ENCODE peak calls at places on chromosomes 12 and 14, in ten cellular contexts. L, P, Z, Q, K, Y, X, N, C and F are unnamed samples.

GRCh38 chr12:5047729-5048128 is 4.0 kb downstream of the KCNA5 start:
- DNase-seq in L (no peak), X (no peak), Q (no peak), P (no peak), N (no peak), Z (no peak), K (no peak), Y (no peak), C (no peak), F (no peak)

GRCh38 chr14:104805326-104805678 is 4.4 kb downstream of the ZBTB42 start:
- DNase-seq in C (peak; percentile 57), L (no peak), Q (peak; percentile 66), X (no peak), Z (peak; percentile 61), P (peak; percentile 48), Y (no peak), K (no peak), N (peak; percentile 89), F (peak; percentile 57)

GRCh38 chr14:24082411-24083080 is 11.2 kb downstream of the CPNE6 start:
- DNase-seq in P (no peak), L (no peak), X (no peak), K (no peak), Y (no peak), Q (no peak), C (no peak), Z (no peak), N (no peak), F (no peak)

GRCh38 chr12:124238886-124239285 is 56.0 kb upstream of the RFLNA start:
- DNase-seq in Q (no peak), Y (no peak), X (peak; percentile 18), N (no peak), P (no peak), K (no peak), Z (no peak), L (no peak), C (peak; percentile 74), F (no peak)

GRCh38 chr14:36052681-36053080 is 123.8 kb downstream of the PTCSC3 start:
- DNase-seq in C (no peak), P (no peak), Z (no peak), X (no peak), L (no peak), N (no peak), Q (no peak), K (no peak), Y (no peak), F (no peak)

GRCh38 chr14:105063041-105063440 is 2.2 kb downstream of the GPR132 start:
- DNase-seq in K (no peak), N (no peak), P (no peak), Z (no peak), L (peak; percentile 70), X (no peak), Q (no peak), C (no peak), Y (no peak), F (no peak)

GRCh38 chr14:73696466-73697390 is 17.5 kb downstream of the PNMA1 start:
- DNase-seq in P (peak; percentile 13), Q (no peak), Y (no peak), N (peak; percentile 84), K (no peak), X (peak; percentile 10), C (no peak), L (no peak), Z (no peak), F (no peak)

GRCh38 chr12:118742426-118742825 is 238.9 kb upstream of the SRRM4 start:
- DNase-seq in Y (no peak), K (no peak), Q (no peak), Z (no peak), N (no peak), L (no peak), X (no peak), C (no peak), P (no peak), F (no peak)

GRCh38 chr14:99687284-99688209 is 3.4 kb downstream of the CYP46A1 start:
- DNase-seq in K (no peak), L (no peak), N (no peak), C (no peak), Q (no peak), X (peak; percentile 19), Z (peak; percentile 31), P (peak; percentile 15), Y (peak; percentile 34), F (no peak)

GRCh38 chr12:8145754-8146415 is 10.9 kb upstream of the ZNF705A start:
- DNase-seq in Z (peak; percentile 24), N (peak; percentile 85), P (no peak), X (no peak), Q (peak; percentile 63), L (no peak), K (peak; percentile 50), C (no peak), Y (no peak), F (peak; percentile 34)

GRCh38 chr12:70555081-70555480 is 82.1 kb downstream of the PTPRB start:
- DNase-seq in K (no peak), X (no peak), Z (no peak), P (no peak), C (no peak), Y (no peak), Q (no peak), L (no peak), N (no peak), F (no peak)

DNA sequence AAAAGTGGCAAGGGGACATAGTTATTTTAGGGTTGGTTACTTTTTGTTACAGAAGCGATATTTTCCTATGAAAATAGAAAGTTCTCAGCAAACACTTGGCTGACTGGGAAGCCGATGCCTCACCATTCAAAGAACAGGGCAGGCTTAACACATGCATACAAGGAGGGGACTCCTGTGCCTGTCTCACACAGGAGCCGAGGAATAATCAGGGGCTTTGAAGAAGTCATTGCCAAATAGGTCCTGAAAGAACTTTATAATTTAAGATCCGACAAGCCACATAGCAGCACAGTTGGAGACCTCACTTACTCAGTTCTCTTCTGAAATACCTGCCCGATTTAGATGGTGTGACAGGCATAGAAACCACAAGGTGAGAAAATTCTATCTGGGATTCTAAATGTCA is 389.8 kb downstream of the EMP1 start:
- DNase-seq in P (no peak), X (no peak), C (no peak), Y (no peak), K (no peak), N (no peak), Q (no peak), Z (no peak), L (no peak), F (no peak)
- H3K27ac ChIP-seq in P (no peak overlapping the region), X (no peak overlapping the region), C (no peak overlapping the region), Y (no peak overlapping the region), K (no peak overlapping the region), N (no peak overlapping the region), Q (no peak overlapping the region), Z (no peak overlapping the region), L (no peak overlapping the region), F (no peak overlapping the region)

DNA sequence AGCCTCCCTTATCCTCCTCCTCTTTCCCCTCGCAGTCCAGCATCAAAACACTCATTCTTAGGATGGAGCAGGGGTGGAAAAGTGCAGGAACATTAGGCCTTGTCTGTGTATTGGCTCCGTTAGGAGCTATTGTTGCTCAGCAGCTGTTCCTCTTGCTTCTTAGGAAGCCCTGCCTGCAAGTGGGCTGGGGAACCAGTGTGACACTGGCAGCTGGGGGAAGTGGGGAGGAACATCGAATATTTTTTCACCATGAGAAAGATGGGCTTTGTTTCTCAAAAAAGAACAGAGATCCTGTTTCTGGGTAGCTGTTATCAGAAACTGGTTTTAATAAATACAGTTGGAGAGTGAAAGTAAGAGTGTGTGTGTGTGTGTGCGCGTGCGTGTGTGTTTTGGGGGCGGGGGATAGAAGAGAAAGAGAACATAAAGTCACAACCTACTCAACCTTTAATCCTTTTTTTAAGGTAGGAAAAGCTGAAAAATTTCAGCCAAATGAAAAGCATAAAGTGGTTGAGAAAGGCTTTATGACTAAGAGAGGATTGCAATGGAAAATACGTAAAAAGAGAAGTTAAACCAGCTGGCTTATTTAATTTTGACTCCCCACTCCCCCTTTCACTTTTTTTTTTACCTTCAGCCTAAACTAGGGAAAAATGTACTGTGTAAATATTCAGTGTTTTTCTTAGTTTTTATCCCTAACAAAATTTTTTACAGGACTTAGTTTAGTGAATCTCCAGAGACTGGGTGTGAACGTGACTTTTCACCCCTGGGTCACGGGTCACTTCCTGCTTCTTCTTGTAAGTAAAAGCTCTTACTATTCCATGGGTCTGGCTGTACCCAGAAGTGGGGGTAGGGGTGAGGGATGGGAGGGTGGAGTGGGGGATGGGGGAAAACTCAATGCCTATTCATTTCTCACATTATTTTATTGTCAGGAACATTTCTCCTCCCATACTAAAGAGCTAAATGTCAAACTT is 197.1 kb upstream of the PLEKHG7 start:
- DNase-seq in K (no peak), L (peak; percentile 84), Q (peak; percentile 70), Y (peak; percentile 65), X (no peak), N (peak; percentile 50), Z (peak; percentile 40), C (peak; percentile 60), P (no peak), F (peak; percentile 59)
- TF ChIP-seq POLR2A in K (no peak), L (no peak), Q (no peak), Y (no peak), X (no peak), N (no peak), Z (no peak), C (no peak), P (no peak), F (no peak)

GRCh38 chr14:21258889-21259787 is 10.1 kb downstream of the HNRNPC start:
- DNase-seq in P (no peak), L (no peak), X (no peak), N (no peak), Z (no peak), Q (no peak), Y (no peak), C (no peak), K (no peak), F (no peak)
- H3K4me3 ChIP-seq in P (no peak overlapping the region), L (no peak overlapping the region), X (no peak overlapping the region), N (no peak overlapping the region), Z (no peak overlapping the region), Q (no peak overlapping the region), Y (no peak overlapping the region), C (no peak overlapping the region), K (peak overlapping the region; percentile 21), F (no peak overlapping the region)

GRCh38 chr12:116528067-116528466 is 31.1 kb upstream of the MAP1LC3B2 start:
- DNase-seq in P (peak; percentile 98), X (no peak), Y (no peak), K (no peak), C (no peak), Z (no peak), N (peak; percentile 56), L (no peak), Q (no peak), F (no peak)

GRCh38 chr12:116528498-116528897 is 30.7 kb upstream of the MAP1LC3B2 start:
- DNase-seq in K (no peak), Y (no peak), N (no peak), X (no peak), P (no peak), L (no peak), C (no peak), Q (no peak), Z (no peak), F (no peak)

GRCh38 chr12:116524964-116525379 is 34.2 kb upstream of the MAP1LC3B2 start:
- DNase-seq in Y (no peak), P (no peak), C (no peak), K (no peak), X (no peak), L (no peak), Q (no peak), N (peak; percentile 47), Z (no peak), F (no peak)

GRCh38 chr12:116524311-116524710 is 34.9 kb upstream of the MAP1LC3B2 start:
- DNase-seq in Y (no peak), X (no peak), Q (no peak), K (no peak), C (no peak), N (no peak), L (peak; percentile 10), Z (no peak), P (no peak), F (no peak)

GRCh38 chr12:116525418-116526001 is 33.7 kb upstream of the MAP1LC3B2 start:
- DNase-seq in P (peak; percentile 80), C (peak; percentile 80), K (no peak), L (no peak), Y (peak; percentile 75), X (no peak), Z (peak; percentile 84), N (peak; percentile 92), Q (peak; percentile 46), F (no peak)
- H3K27ac ChIP-seq in P (peak overlapping the region; percentile 97), C (peak overlapping the region; percentile 71), K (no peak overlapping the region), L (no peak overlapping the region), Y (no peak overlapping the region), X (no peak overlapping the region), Z (peak overlapping the region; percentile 77), N (peak overlapping the region; percentile 90), Q (peak overlapping the region; percentile 33), F (no peak overlapping the region)